ENCODE peak calls at places on chromosomes 4 and X, in eight cellular contexts. P, X, E, N, D, I, S and J are unnamed samples.

GRCh38 chrX:14029039-14029424 is 660 bp downstream of the GEMIN8 start:
- DNase-seq in P (no peak), X (no peak), E (no peak), N (no peak), D (no peak), I (no peak), S (no peak), J (no peak)

GRCh38 chrX:100098660-100099375 is 311.3 kb downstream of the PCDH19 start:
- DNase-seq in P (no peak), X (no peak), E (no peak), N (no peak), D (peak), I (no peak), S (no peak), J (no peak)

GRCh38 chr4:122826596-122827257 is at the start of gene FGF2:
- DNase-seq in P (no peak), X (peak), E (no peak), N (no peak), D (peak), I (peak), S (no peak), J (peak)

GRCh38 chrX:16386126-16386525 is 218.8 kb downstream of the MAGEB17 start:
- DNase-seq in P (no peak), X (no peak), E (no peak), N (no peak), D (no peak), I (no peak), S (no peak), J (no peak)

GRCh38 chr4:26931451-26931850 is 70.8 kb downstream of the STIM2 start:
- DNase-seq in P (no peak), X (no peak), E (no peak), N (no peak), D (no peak), I (no peak), S (no peak), J (no peak)

GRCh38 chr4:1416948-1417260 is 10.7 kb upstream of the NKX1-1 start:
- DNase-seq in P (no peak), X (no peak), E (no peak), N (no peak), D (no peak), I (no peak), S (no peak), J (no peak)

GRCh38 chrX:71917621-71918341 is 7.1 kb downstream of the NHSL2 start:
- DNase-seq in P (no peak), X (no peak), E (no peak), N (no peak), D (no peak), I (no peak), S (no peak), J (no peak)

GRCh38 chrX:40729923-40730584 is 5.3 kb downstream of the MED14 start:
- DNase-seq in P (peak), X (no peak), E (no peak), N (no peak), D (no peak), I (no peak), S (no peak), J (no peak)

GRCh38 chrX:136907626-136908025 is 27.1 kb upstream of the RBMX start:
- DNase-seq in P (no peak), X (no peak), E (no peak), N (no peak), D (no peak), I (no peak), S (no peak), J (no peak)

GRCh38 chr4:123481034-123481433 is 84.4 kb downstream of the SPRY1 start:
- DNase-seq in P (no peak), X (peak), E (no peak), N (no peak), D (peak), I (peak), S (no peak), J (no peak)

GRCh38 chrX:48045410-48046311 is 25.8 kb downstream of the ZNF630 start:
- DNase-seq in P (no peak), X (peak), E (no peak), N (no peak), D (no peak), I (peak), S (no peak), J (no peak)

GRCh38 chr4:54872246-54872645 is 214.5 kb downstream of the KIT start:
- DNase-seq in P (no peak), X (peak), E (no peak), N (no peak), D (peak), I (peak), S (no peak), J (no peak)

GRCh38 chr4:47071863-47072441 is 40.6 kb downstream of the GABRB1 start:
- DNase-seq in P (no peak), X (peak), E (no peak), N (no peak), D (peak), I (no peak), S (no peak), J (no peak)

GRCh38 chr4:88938138-88938537 is 118.8 kb downstream of the FAM13A start:
- DNase-seq in P (no peak), X (peak), E (no peak), N (no peak), D (peak), I (peak), S (no peak), J (no peak)